ENCODE peak calls at places on chromosomes 6 and 20, in eight cellular contexts. One of them, this sample, is unnamed.

GRCh38 chr6:154292855-154293519 is 63.6 kb downstream of the IPCEF1 start:
- DNase-seq in A549: peak; percentile 42
- DNase-seq in sigmoid colon: no peak
- DNase-seq in stomach: no peak
- DNase-seq in transverse colon: no peak
- DNase-seq in GM12878: no peak
- DNase-seq in ovary: no peak
- DNase-seq in SK-N-SH: peak; percentile 14
- DNase-seq in this sample: no peak

GRCh38 chr20:51700809-51701285 is 67.3 kb downstream of the ATP9A start:
- DNase-seq in GM12878: no peak
- DNase-seq in stomach: no peak
- DNase-seq in transverse colon: peak; percentile 28
- DNase-seq in sigmoid colon: no peak
- DNase-seq in A549: peak; percentile 74
- DNase-seq in ovary: no peak
- DNase-seq in SK-N-SH: peak; percentile 59
- DNase-seq in this sample: peak; percentile 38

GRCh38 chr6:51093899-51094665 is 275.4 kb downstream of the TFAP2B start:
- DNase-seq in ovary: no peak
- DNase-seq in sigmoid colon: no peak
- DNase-seq in SK-N-SH: no peak
- DNase-seq in A549: no peak
- DNase-seq in GM12878: no peak
- DNase-seq in transverse colon: no peak
- DNase-seq in stomach: no peak
- DNase-seq in this sample: no peak

GRCh38 chr6:143744593-143745151 is 66.9 kb downstream of the PHACTR2 start:
- DNase-seq in sigmoid colon: no peak
- DNase-seq in GM12878: no peak
- DNase-seq in A549: peak; percentile 34
- DNase-seq in ovary: no peak
- DNase-seq in stomach: peak; percentile 40
- DNase-seq in transverse colon: peak; percentile 53
- DNase-seq in SK-N-SH: no peak
- DNase-seq in this sample: no peak

GRCh38 chr6:12115492-12115891 is 103.4 kb downstream of the HIVEP1 start:
- DNase-seq in A549: no peak
- DNase-seq in GM12878: no peak
- DNase-seq in SK-N-SH: no peak
- DNase-seq in ovary: no peak
- DNase-seq in stomach: no peak
- DNase-seq in sigmoid colon: no peak
- DNase-seq in transverse colon: no peak
- DNase-seq in this sample: no peak

GRCh38 chr6:22082278-22082677 is 214.6 kb downstream of the PRL start:
- DNase-seq in GM12878: no peak
- DNase-seq in ovary: no peak
- DNase-seq in sigmoid colon: no peak
- DNase-seq in A549: peak; percentile 20
- DNase-seq in stomach: no peak
- DNase-seq in SK-N-SH: no peak
- DNase-seq in transverse colon: no peak
- DNase-seq in this sample: no peak

GRCh38 chr6:75201076-75201475 is 4.8 kb downstream of the COL12A1 start:
- DNase-seq in transverse colon: no peak
- DNase-seq in A549: no peak
- DNase-seq in GM12878: no peak
- DNase-seq in stomach: no peak
- DNase-seq in sigmoid colon: no peak
- DNase-seq in SK-N-SH: no peak
- DNase-seq in ovary: no peak
- DNase-seq in this sample: no peak

GRCh38 chr6:7235712-7236311 is 77.2 kb downstream of the SSR1 start:
- DNase-seq in sigmoid colon: no peak
- DNase-seq in A549: no peak
- DNase-seq in transverse colon: peak; percentile 40
- DNase-seq in ovary: no peak
- DNase-seq in GM12878: no peak
- DNase-seq in SK-N-SH: no peak
- DNase-seq in stomach: peak; percentile 79
- DNase-seq in this sample: no peak

GRCh38 chr6:16446241-16446640 is 207.9 kb downstream of the GMPR start:
- DNase-seq in sigmoid colon: no peak
- DNase-seq in ovary: no peak
- DNase-seq in transverse colon: no peak
- DNase-seq in A549: no peak
- DNase-seq in SK-N-SH: no peak
- DNase-seq in GM12878: no peak
- DNase-seq in stomach: no peak
- DNase-seq in this sample: no peak

GRCh38 chr6:6811151-6812002 is 222.9 kb downstream of the LY86 start:
- DNase-seq in ovary: no peak
- DNase-seq in GM12878: no peak
- DNase-seq in stomach: peak; percentile 65
- DNase-seq in transverse colon: peak; percentile 77
- DNase-seq in A549: peak; percentile 71
- DNase-seq in sigmoid colon: no peak
- DNase-seq in SK-N-SH: no peak
- DNase-seq in this sample: peak; percentile 28

GRCh38 chr6:42137192-42137753 is 5.1 kb downstream of the C6orf132 start:
- DNase-seq in transverse colon: peak; percentile 65
- DNase-seq in ovary: no peak
- DNase-seq in sigmoid colon: no peak
- DNase-seq in stomach: peak; percentile 89
- DNase-seq in A549: peak; percentile 34
- DNase-seq in GM12878: no peak
- DNase-seq in SK-N-SH: peak; percentile 63
- DNase-seq in this sample: no peak

GRCh38 chr6:42175860-42176259 is 2.7 kb downstream of the GUCA1A start:
- DNase-seq in transverse colon: no peak
- DNase-seq in A549: peak; percentile 29
- DNase-seq in stomach: no peak
- DNase-seq in GM12878: no peak
- DNase-seq in sigmoid colon: no peak
- DNase-seq in ovary: no peak
- DNase-seq in SK-N-SH: no peak
- DNase-seq in this sample: no peak

GRCh38 chr6:25302677-25303128 is 23.5 kb downstream of the CARMIL1 start:
- DNase-seq in GM12878: no peak
- DNase-seq in SK-N-SH: no peak
- DNase-seq in sigmoid colon: no peak
- DNase-seq in ovary: no peak
- DNase-seq in transverse colon: no peak
- DNase-seq in stomach: no peak
- DNase-seq in A549: peak; percentile 57
- DNase-seq in this sample: no peak

GRCh38 chr6:167668019-167668753 is 158.5 kb upstream of the AFDN start:
- DNase-seq in A549: no peak
- DNase-seq in ovary: no peak
- DNase-seq in stomach: no peak
- DNase-seq in SK-N-SH: no peak
- DNase-seq in transverse colon: peak; percentile 37
- DNase-seq in sigmoid colon: no peak
- DNase-seq in GM12878: no peak
- DNase-seq in this sample: no peak

GRCh38 chr6:13485923-13486557 is 1.4 kb downstream of the GFOD1 start:
- DNase-seq in transverse colon: peak; percentile 33
- DNase-seq in GM12878: no peak
- DNase-seq in SK-N-SH: peak; percentile 70
- DNase-seq in sigmoid colon: peak; percentile 74
- DNase-seq in ovary: peak; percentile 46
- DNase-seq in stomach: no peak
- DNase-seq in A549: peak; percentile 45
- DNase-seq in this sample: no peak

GRCh38 chr6:6639572-6639971 is 51.1 kb downstream of the LY86 start:
- DNase-seq in stomach: no peak
- DNase-seq in transverse colon: no peak
- DNase-seq in SK-N-SH: no peak
- DNase-seq in A549: no peak
- DNase-seq in GM12878: no peak
- DNase-seq in ovary: no peak
- DNase-seq in sigmoid colon: no peak
- DNase-seq in this sample: no peak

GRCh38 chr6:30258204-30258603 is 45.0 kb upstream of the TRIM26 start:
- DNase-seq in GM12878: no peak
- DNase-seq in SK-N-SH: no peak
- DNase-seq in ovary: no peak
- DNase-seq in stomach: no peak
- DNase-seq in transverse colon: no peak
- DNase-seq in A549: no peak
- DNase-seq in sigmoid colon: no peak
- DNase-seq in this sample: no peak

GRCh38 chr6:41713161-41713649 is 22.2 kb downstream of the TFEB start:
- DNase-seq in stomach: peak; percentile 86
- DNase-seq in GM12878: no peak
- DNase-seq in transverse colon: no peak
- DNase-seq in A549: peak; percentile 65
- DNase-seq in ovary: no peak
- DNase-seq in SK-N-SH: no peak
- DNase-seq in sigmoid colon: peak; percentile 90
- DNase-seq in this sample: no peak

GRCh38 chr20:32028647-32029372 is 18.6 kb downstream of the CCM2L start:
- DNase-seq in sigmoid colon: no peak
- DNase-seq in ovary: no peak
- DNase-seq in stomach: no peak
- DNase-seq in SK-N-SH: peak; percentile 55
- DNase-seq in transverse colon: no peak
- DNase-seq in GM12878: no peak
- DNase-seq in A549: no peak
- DNase-seq in this sample: no peak

GRCh38 chr6:28922004-28922840 is 1.6 kb downstream of the TRIM27 start:
- DNase-seq in sigmoid colon: no peak
- DNase-seq in GM12878: no peak
- DNase-seq in ovary: no peak
- DNase-seq in A549: peak; percentile 68
- DNase-seq in stomach: peak; percentile 69
- DNase-seq in transverse colon: peak; percentile 57
- DNase-seq in SK-N-SH: no peak
- DNase-seq in this sample: no peak

GRCh38 chr6:100488231-100488630 is 23.5 kb upstream of the SIM1 start:
- DNase-seq in A549: no peak
- DNase-seq in transverse colon: no peak
- DNase-seq in GM12878: no peak
- DNase-seq in SK-N-SH: no peak
- DNase-seq in ovary: no peak
- DNase-seq in sigmoid colon: no peak
- DNase-seq in stomach: no peak
- DNase-seq in this sample: no peak
- H3K4me3 ChIP-seq in A549: no peak overlapping the region
- H3K4me3 ChIP-seq in transverse colon: no peak overlapping the region
- H3K4me3 ChIP-seq in GM12878: no peak overlapping the region
- H3K4me3 ChIP-seq in SK-N-SH: no peak overlapping the region
- H3K4me3 ChIP-seq in ovary: no peak overlapping the region
- H3K4me3 ChIP-seq in sigmoid colon: no peak overlapping the region
- H3K4me3 ChIP-seq in stomach: no peak overlapping the region
- H3K4me3 ChIP-seq in this sample: no peak overlapping the region

DNA sequence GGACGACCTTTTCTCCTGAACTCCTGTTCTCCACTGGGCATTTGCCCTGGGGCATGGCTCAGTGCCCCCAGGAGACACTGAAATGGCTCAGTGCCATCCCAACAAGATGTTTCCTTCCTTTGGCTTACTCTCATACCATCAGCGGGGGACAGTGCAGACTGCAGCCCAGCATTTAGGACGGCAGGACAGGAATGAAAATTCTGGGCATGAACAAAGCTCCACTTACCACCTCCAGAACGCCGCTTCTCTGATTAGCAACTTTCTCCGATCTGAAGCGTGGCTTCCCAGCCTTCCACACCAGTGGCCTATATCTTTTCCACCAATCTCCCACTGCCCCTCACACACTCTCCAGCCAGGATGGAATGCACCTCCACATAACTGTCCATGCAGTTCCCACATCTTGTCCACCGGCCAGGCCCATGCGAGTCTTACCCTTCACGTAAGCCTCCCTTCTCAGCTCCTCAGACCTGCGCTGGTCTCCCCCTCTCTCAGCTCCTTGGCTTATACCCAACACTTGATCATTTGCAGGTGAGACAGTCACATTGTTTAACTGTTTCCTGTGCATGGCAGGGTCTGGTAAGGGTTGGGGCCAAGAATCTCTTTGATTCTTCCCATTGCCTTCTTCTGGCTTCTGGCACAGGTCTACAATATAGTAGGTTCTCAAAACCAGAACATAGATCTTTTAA is 114.5 kb downstream of the FYN start:
- DNase-seq in transverse colon: no peak
- DNase-seq in sigmoid colon: no peak
- DNase-seq in A549: no peak
- DNase-seq in stomach: no peak
- DNase-seq in SK-N-SH: no peak
- DNase-seq in GM12878: no peak
- DNase-seq in ovary: no peak
- DNase-seq in this sample: no peak
- H3K4me1 ChIP-seq in transverse colon: peaks cover 54% of the 10 kb centered on the region
- H3K4me1 ChIP-seq in sigmoid colon: peaks cover 53% of the 10 kb centered on the region
- H3K4me1 ChIP-seq in A549: no peaks in the 10 kb centered on the region
- H3K4me1 ChIP-seq in stomach: peaks cover 51% of the 10 kb centered on the region
- H3K4me1 ChIP-seq in SK-N-SH: peaks cover 46% of the 10 kb centered on the region
- H3K4me1 ChIP-seq in GM12878: peaks cover 48% of the 10 kb centered on the region
- H3K4me1 ChIP-seq in ovary: peaks cover 7% of the 10 kb centered on the region
- H3K4me1 ChIP-seq in this sample: peaks cover 24% of the 10 kb centered on the region

DNA sequence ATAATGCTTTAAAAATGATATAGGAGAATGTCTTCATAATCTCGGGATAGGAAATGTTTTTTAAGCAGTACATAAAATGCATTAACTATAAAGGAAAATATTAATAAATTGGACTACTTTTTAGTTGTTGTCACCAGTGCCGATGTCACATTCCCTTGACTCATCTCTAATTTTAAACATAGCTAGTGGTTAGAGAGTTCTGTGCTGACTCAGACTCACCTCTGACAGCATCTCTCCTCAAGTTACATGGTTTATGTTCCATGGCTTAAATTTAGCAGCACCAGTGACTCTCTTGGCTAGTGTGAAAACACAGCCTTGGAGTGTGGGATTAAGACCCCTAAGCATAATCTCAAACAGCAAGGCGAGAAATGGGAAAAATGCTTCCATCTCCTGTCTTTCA is 311.8 kb upstream of the MMS22L start:
- DNase-seq in transverse colon: no peak
- DNase-seq in A549: no peak
- DNase-seq in GM12878: no peak
- DNase-seq in SK-N-SH: no peak
- DNase-seq in ovary: no peak
- DNase-seq in stomach: no peak
- DNase-seq in sigmoid colon: no peak
- DNase-seq in this sample: no peak
- TF ChIP-seq EP300 in transverse colon: no peak
- TF ChIP-seq EP300 in A549: no peak
- TF ChIP-seq EP300 in GM12878: no peak
- TF ChIP-seq EP300 in SK-N-SH: no peak
- TF ChIP-seq EP300 in ovary: no peak
- TF ChIP-seq EP300 in stomach: no peak
- TF ChIP-seq EP300 in sigmoid colon: no peak
- TF ChIP-seq EP300 in this sample: no peak

DNA sequence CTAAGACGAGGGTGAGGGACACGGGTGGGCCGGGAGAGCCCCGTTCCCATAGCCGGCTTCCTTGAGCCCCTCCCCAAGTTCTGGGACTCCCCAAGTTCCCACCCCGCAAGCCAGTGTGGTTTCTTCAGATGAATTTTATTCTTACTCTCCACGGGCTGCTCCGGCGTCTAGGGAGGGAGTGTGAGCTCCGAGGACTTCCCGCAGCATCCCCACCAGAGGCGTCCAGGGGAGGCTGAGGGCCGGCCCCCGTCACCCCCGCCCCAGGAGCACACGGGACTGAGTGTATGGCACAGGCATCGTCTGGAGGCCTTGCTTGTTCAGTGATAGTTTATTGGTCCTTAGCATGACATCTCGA is 10.0 kb upstream of the SLC4A11 start:
- DNase-seq in SK-N-SH: no peak
- DNase-seq in A549: no peak
- DNase-seq in transverse colon: no peak
- DNase-seq in stomach: no peak
- DNase-seq in ovary: no peak
- DNase-seq in sigmoid colon: no peak
- DNase-seq in GM12878: no peak
- DNase-seq in this sample: no peak
- H3K4me3 ChIP-seq in SK-N-SH: no peak overlapping the region
- H3K4me3 ChIP-seq in A549: no peak overlapping the region
- H3K4me3 ChIP-seq in transverse colon: peak overlapping the region; percentile 6
- H3K4me3 ChIP-seq in stomach: peak overlapping the region; percentile 18
- H3K4me3 ChIP-seq in ovary: no peak overlapping the region
- H3K4me3 ChIP-seq in sigmoid colon: peak overlapping the region; percentile 7
- H3K4me3 ChIP-seq in GM12878: no peak overlapping the region
- H3K4me3 ChIP-seq in this sample: no peak overlapping the region